ENCODE peak calls at places on chromosomes 5 and 9, in seven cellular contexts. L is activated naive CD8-positive, alpha-beta T cell treated with anti-CD3 and anti-CD28 coated beads for 36 hours; V is adipocyte; Z is T-helper 1 cell; A is germinal center; W is stomach; O is cardiac fibroblast. Y is an unnamed sample.

GRCh38 chr9:104863180-104863883 is 64.6 kb downstream of the ABCA1 start:
- DNase-seq in L (peak), V (peak), Z (peak), A (peak), W (peak), O (peak), Y (peak)

GRCh38 chr9:105243935-105244273 is 547 bp upstream of the SLC44A1 start:
- DNase-seq in L (no peak), V (no peak), Z (no peak), A (no peak), W (no peak), O (no peak), Y (no peak)

GRCh38 chr5:98474211-98474610 is 299.3 kb upstream of the RGMB start:
- DNase-seq in L (no peak), V (no peak), Z (no peak), A (no peak), W (no peak), O (no peak), Y (no peak)

GRCh38 chr5:151696470-151697061 is 9.9 kb upstream of the SPARC start:
- DNase-seq in L (no peak), V (peak), Z (no peak), A (no peak), W (no peak), O (peak), Y (peak)

GRCh38 chr5:158422653-158423505 is 563.9 kb upstream of the CLINT1 start:
- DNase-seq in L (no peak), V (no peak), Z (no peak), A (no peak), W (no peak), O (no peak), Y (no peak)

GRCh38 chr5:38608877-38609276 is 52.4 kb upstream of the LIFR start:
- DNase-seq in L (no peak), V (no peak), Z (no peak), A (no peak), W (no peak), O (no peak), Y (no peak)

GRCh38 chr9:84846501-84847323 is 177.2 kb downstream of the NTRK2 start:
- DNase-seq in L (no peak), V (no peak), Z (no peak), A (no peak), W (no peak), O (no peak), Y (no peak)

GRCh38 chr5:55437452-55437851 is 97.3 kb downstream of the PLPP1 start:
- DNase-seq in L (no peak), V (no peak), Z (no peak), A (no peak), W (no peak), O (peak), Y (no peak)

GRCh38 chr5:114412509-114413171 is 50.8 kb downstream of the KCNN2 start:
- DNase-seq in L (no peak), V (peak), Z (no peak), A (no peak), W (no peak), O (peak), Y (peak)

GRCh38 chr5:131475416-131476045 is 159.5 kb downstream of the RAPGEF6 start:
- DNase-seq in L (no peak), V (peak), Z (no peak), A (no peak), W (no peak), O (peak), Y (no peak)

GRCh38 chr9:99690573-99690972 is 131.1 kb upstream of the NR4A3 start:
- DNase-seq in L (no peak), V (no peak), Z (no peak), A (no peak), W (no peak), O (no peak), Y (no peak)

GRCh38 chr5:171610686-171611085 is 174.9 kb upstream of the SMIM23 start:
- DNase-seq in L (no peak), V (no peak), Z (no peak), A (no peak), W (no peak), O (no peak), Y (no peak)

GRCh38 chr9:127360829-127361228 is 36.1 kb upstream of the SLC2A8 start:
- DNase-seq in L (no peak), V (peak), Z (no peak), A (no peak), W (peak), O (peak), Y (no peak)

GRCh38 chr5:125258610-125259009 is 512.2 kb upstream of the ZNF608 start:
- DNase-seq in L (no peak), V (no peak), Z (no peak), A (no peak), W (no peak), O (no peak), Y (no peak)

GRCh38 chr9:128190516-128191405 is 611 bp downstream of the CIZ1 start:
- DNase-seq in L (no peak), V (no peak), Z (no peak), A (no peak), W (no peak), O (no peak), Y (no peak)

GRCh38 chr5:9681706-9682105 is 51.6 kb upstream of the TAS2R1 start:
- DNase-seq in L (no peak), V (no peak), Z (no peak), A (no peak), W (no peak), O (no peak), Y (no peak)

GRCh38 chr9:35993976-35994720 is 36.2 kb upstream of the OR2S2 start:
- DNase-seq in L (no peak), V (peak), Z (no peak), A (no peak), W (no peak), O (no peak), Y (no peak)

GRCh38 chr9:133202145-133202513 is 6.9 kb downstream of the OBP2B start:
- DNase-seq in L (no peak), V (no peak), Z (no peak), A (no peak), W (peak), O (no peak), Y (no peak)

GRCh38 chr5:150751096-150751891 is 7.5 kb downstream of the DCTN4 start:
- DNase-seq in L (no peak), V (peak), Z (no peak), A (no peak), W (no peak), O (no peak), Y (no peak)

GRCh38 chr9:124771021-124771866 is at the start of gene NR6A1:
- DNase-seq in L (peak), V (peak), Z (peak), A (peak), W (peak), O (peak), Y (peak)

GRCh38 chr5:3564827-3565560 is 30.6 kb upstream of the IRX1 start:
- DNase-seq in L (no peak), V (no peak), Z (no peak), A (no peak), W (no peak), O (no peak), Y (no peak)

GRCh38 chr9:121860744-121861143 is 209.3 kb downstream of the DAB2IP start:
- DNase-seq in L (no peak), V (no peak), Z (no peak), A (no peak), W (no peak), O (peak), Y (peak)

Y was measured in AG08396.